ENCODE peak calls at places on chromosomes 7 and 10, in nine cellular contexts. I is HCT116, S is AG04450, M is astrocyte of the spinal cord, V is colonic mucosa, U is A549, R is pancreas, F is kidney, O is lower leg skin. C is an unnamed sample.

GRCh38 chr10:109933984-109934565 is 10.8 kb upstream of the XPNPEP1 start:
- DNase-seq in I (no peak), S (no peak), M (peak), V (no peak), U (no peak), R (no peak), F (no peak), O (no peak), C (no peak)

GRCh38 chr7:109637428-109637827 is 1067.8 kb downstream of the DNAJB9 start:
- DNase-seq in I (no peak), S (no peak), M (no peak), V (no peak), U (no peak), R (no peak), F (no peak), O (no peak), C (no peak)

GRCh38 chr10:24716295-24716694 is 7.4 kb downstream of the ARHGAP21 start:
- DNase-seq in I (no peak), S (no peak), M (no peak), V (peak), U (no peak), R (no peak), F (no peak), O (no peak), C (no peak)

GRCh38 chr10:24925799-24926198 is 26.6 kb downstream of the PRTFDC1 start:
- DNase-seq in I (no peak), S (no peak), M (no peak), V (no peak), U (no peak), R (no peak), F (no peak), O (no peak), C (no peak)

GRCh38 chr7:27107391-27107900 is 5.0 kb upstream of the HOXA2 start:
- DNase-seq in I (no peak), S (no peak), M (peak), V (peak), U (no peak), R (no peak), F (peak), O (no peak), C (no peak)

GRCh38 chr10:13709931-13710690 is 123.3 kb downstream of the PRPF18 start:
- DNase-seq in I (no peak), S (no peak), M (peak), V (no peak), U (no peak), R (no peak), F (no peak), O (no peak), C (no peak)

GRCh38 chr7:50730459-50731400 is 52.0 kb downstream of the GRB10 start:
- DNase-seq in I (no peak), S (no peak), M (no peak), V (no peak), U (no peak), R (peak), F (no peak), O (no peak), C (peak)

GRCh38 chr7:18087031-18087686 is 59.5 kb upstream of the PRPS1L1 start:
- DNase-seq in I (no peak), S (no peak), M (no peak), V (no peak), U (peak), R (no peak), F (no peak), O (no peak), C (peak)

DNA sequence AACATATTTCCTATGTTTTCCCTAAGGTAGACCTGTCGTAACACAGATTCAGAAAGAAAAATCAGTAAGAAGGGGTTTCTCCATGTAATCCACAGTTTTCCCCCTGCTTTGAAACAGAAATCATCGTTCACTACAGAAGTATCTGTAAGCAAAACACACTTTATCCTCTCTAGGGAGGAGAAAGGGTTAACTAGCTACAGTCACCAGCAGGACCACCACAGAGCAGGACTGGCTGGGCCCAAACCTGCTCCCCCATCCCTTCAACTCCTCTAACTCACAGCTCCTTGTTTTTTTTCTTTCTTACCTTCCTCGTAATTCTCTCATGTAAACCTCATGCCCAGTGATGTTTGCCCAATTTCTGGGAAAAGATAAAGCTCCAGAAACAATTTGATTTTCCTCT is 167.7 kb downstream of the RAPGEF5 start:
- DNase-seq in I (no peak), S (no peak), M (no peak), V (no peak), U (no peak), R (no peak), F (no peak), O (no peak), C (no peak)
- H3K4me3 ChIP-seq in I (no peak), S (no peak), M (no peak), V (no peak), U (no peak), R (no peak), F (no peak), O (no peak), C (no peak)

GRCh38 chr7:2143450-2143849 is 89.3 kb downstream of the MAD1L1 start:
- DNase-seq in I (no peak), S (no peak), M (no peak), V (no peak), U (no peak), R (no peak), F (no peak), O (no peak), C (no peak)

GRCh38 chr7:2141011-2141410 is 91.7 kb downstream of the MAD1L1 start:
- DNase-seq in I (no peak), S (no peak), M (no peak), V (no peak), U (no peak), R (no peak), F (no peak), O (no peak), C (no peak)

GRCh38 chr7:2143981-2144595 is 88.7 kb downstream of the MAD1L1 start:
- DNase-seq in I (no peak), S (no peak), M (no peak), V (no peak), U (no peak), R (no peak), F (no peak), O (no peak), C (no peak)

GRCh38 chr7:2141656-2142055 is 91.1 kb downstream of the MAD1L1 start:
- DNase-seq in I (no peak), S (no peak), M (no peak), V (no peak), U (no peak), R (no peak), F (no peak), O (no peak), C (no peak)

DNA sequence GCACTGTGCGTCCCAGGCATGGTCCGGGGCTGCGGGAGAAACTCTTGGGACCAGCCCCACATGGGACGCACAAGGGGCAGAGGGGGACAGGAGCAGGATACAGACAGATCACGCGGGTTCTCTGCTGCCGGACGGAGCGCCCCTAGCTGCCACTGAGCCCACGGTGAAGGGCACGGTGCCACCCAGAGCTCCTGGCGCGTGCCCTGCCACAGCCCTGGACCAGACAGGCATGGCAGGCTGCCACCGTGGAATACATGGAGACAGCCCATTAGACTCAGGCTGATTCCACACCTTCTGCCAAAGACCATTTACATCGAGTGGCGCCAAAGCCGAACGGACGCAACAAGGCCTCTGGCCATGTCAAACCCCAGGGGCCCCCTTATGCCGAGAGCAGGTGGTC is 90.4 kb downstream of the MAD1L1 start:
- DNase-seq in I (no peak), S (no peak), M (no peak), V (no peak), U (no peak), R (no peak), F (no peak), O (no peak), C (no peak)
- TF ChIP-seq CTCF in I (no peak), S (no peak), M (no peak), V (no peak), U (no peak), R (no peak), F (no peak), O (no peak), C (no peak)

GRCh38 chr10:124647421-124648130 is 96.6 kb downstream of the FAM53B start:
- DNase-seq in I (peak), S (no peak), M (no peak), V (peak), U (peak), R (peak), F (peak), O (peak), C (peak)
- H3K4me3 ChIP-seq in I (no peak), S (no peak), M (no peak), V (no peak), U (no peak), R (no peak), F (no peak), O (no peak), C (no peak)

GRCh38 chr7:23438171-23438570 is 32.1 kb downstream of the IGF2BP3 start:
- DNase-seq in I (no peak), S (no peak), M (no peak), V (no peak), U (no peak), R (no peak), F (no peak), O (no peak), C (no peak)
- TF ChIP-seq CTCF in I (no peak), S (no peak), M (no peak), V (no peak), U (no peak), R (no peak), F (no peak), O (no peak), C (no peak)

GRCh38 chr10:8840356-8840755 is 785.9 kb downstream of the GATA3 start:
- DNase-seq in I (no peak), S (no peak), M (no peak), V (no peak), U (no peak), R (no peak), F (no peak), O (no peak), C (no peak)
- H3K4me3 ChIP-seq in I (no peak), S (no peak), M (no peak), V (no peak), U (no peak), R (no peak), F (no peak), O (no peak), C (no peak)

GRCh38 chr10:17229717-17229966 is 1.6 kb downstream of the VIM start:
- DNase-seq in I (no peak), S (no peak), M (no peak), V (peak), U (no peak), R (no peak), F (no peak), O (no peak), C (no peak)
- TF ChIP-seq CTCF in I (no peak), S (no peak), M (no peak), V (no peak), U (no peak), R (no peak), F (peak), O (no peak), C (no peak)

DNA sequence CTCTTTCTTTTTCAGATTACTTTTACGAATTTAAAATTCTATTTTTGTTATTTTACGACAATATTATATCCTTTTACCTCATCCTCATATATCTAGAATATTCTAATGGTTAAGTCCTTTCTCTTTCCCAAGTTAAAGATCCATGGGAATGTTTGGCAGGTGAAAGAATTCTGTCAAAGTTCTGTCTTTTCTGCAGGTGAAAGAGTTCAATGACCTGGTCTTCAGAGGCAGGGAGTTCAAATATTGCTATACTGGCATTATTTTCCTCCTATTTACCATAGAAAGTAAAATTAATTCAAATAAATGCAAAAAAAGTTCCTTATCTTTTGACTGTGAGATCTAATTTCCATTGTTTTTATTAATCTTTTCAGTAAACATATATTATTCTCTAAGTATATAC is 194.3 kb downstream of the ARL4A start:
- DNase-seq in I (no peak), S (no peak), M (no peak), V (no peak), U (no peak), R (no peak), F (no peak), O (no peak), C (no peak)
- H3K4me3 ChIP-seq in I (no peak), S (no peak), M (no peak), V (no peak), U (no peak), R (no peak), F (no peak), O (no peak), C (no peak)

DNA sequence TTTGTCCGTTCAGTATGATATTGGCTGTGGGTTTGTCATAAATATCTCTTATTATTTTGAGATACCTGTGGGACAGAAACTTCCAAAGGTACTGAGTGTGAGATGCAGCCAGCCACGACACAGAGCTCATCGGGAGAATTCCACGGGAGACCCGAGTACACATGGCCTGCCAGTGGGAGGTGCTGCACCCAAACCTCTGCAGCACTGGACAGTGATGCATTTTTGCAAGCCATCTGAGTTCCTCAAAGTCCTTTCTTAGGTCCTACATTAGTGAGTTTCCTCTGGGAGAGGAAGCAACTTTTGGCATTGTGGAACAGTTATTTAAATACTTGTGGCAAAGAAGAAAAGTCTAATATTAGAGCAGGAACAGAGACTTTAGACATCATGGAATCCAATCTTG is 77.5 kb downstream of the ARID5B start:
- DNase-seq in I (no peak), S (no peak), M (no peak), V (no peak), U (no peak), R (no peak), F (no peak), O (peak), C (no peak)
- TF ChIP-seq CTCF in I (no peak), S (no peak), M (peak), V (peak), U (no peak), R (no peak), F (peak), O (no peak), C (peak)

GRCh38 chr10:79438021-79438698 is 7.3 kb downstream of the ZCCHC24 start:
- DNase-seq in I (no peak), S (no peak), M (no peak), V (no peak), U (no peak), R (no peak), F (no peak), O (peak), C (no peak)
- H3K4me3 ChIP-seq in I (no peak), S (no peak), M (no peak), V (no peak), U (no peak), R (no peak), F (no peak), O (no peak), C (no peak)